ENCODE peak calls at places on chromosomes 7 and 10, in five cellular contexts. I, P, A, L and M are unnamed samples. For H3K27me3, the result is how much of the 10 kb centered on the place peaks cover.

GRCh38 chr10:14751576-14752330 is 22.9 kb downstream of the FAM107B start:
- DNase-seq in L (peak), A (peak), P (peak), I (peak), M (no peak)

GRCh38 chr10:110151467-110151866 is 55.9 kb upstream of the MXI1 start:
- DNase-seq in A (no peak), P (no peak), I (peak), L (no peak), M (peak)

GRCh38 chr7:135186841-135187253 is 16.3 kb upstream of the CYREN start:
- DNase-seq in L (no peak), A (peak), I (no peak), P (no peak), M (no peak)

GRCh38 chr10:43221419-43222293 is 45.2 kb downstream of the RASGEF1A start:
- DNase-seq in I (no peak), L (peak), P (no peak), A (peak), M (no peak)

GRCh38 chr7:156064921-156065386 is 252.7 kb upstream of the SHH start:
- DNase-seq in L (peak), I (no peak), A (no peak), P (no peak), M (no peak)

GRCh38 chr10:80444646-80445319 is 9.3 kb upstream of the TSPAN14 start:
- DNase-seq in L (peak), I (peak), P (peak), A (no peak), M (peak)

GRCh38 chr10:125455855-125456254 is 227.1 kb downstream of the TEX36 start:
- DNase-seq in A (no peak), P (no peak), I (no peak), L (no peak), M (no peak)

GRCh38 chr10:97851341-97852001 is 1.8 kb downstream of the GOLGA7B start:
- DNase-seq in P (no peak), A (no peak), L (no peak), I (no peak), M (peak)

GRCh38 chr10:11025978-11026377 is 8.3 kb downstream of the CELF2 start:
- DNase-seq in A (no peak), P (no peak), L (no peak), I (no peak), M (no peak)

GRCh38 chr7:129210256-129210988 is 14.4 kb upstream of the AHCYL2 start:
- DNase-seq in L (peak), P (peak), I (peak), A (peak), M (peak)

GRCh38 chr7:34075976-34076375 is 170.6 kb downstream of the BMPER start:
- DNase-seq in A (no peak), I (no peak), L (no peak), P (no peak), M (no peak)

GRCh38 chr7:150937848-150938561 is 40.1 kb downstream of the KCNH2 start:
- DNase-seq in I (no peak), A (peak), L (peak), P (no peak), M (peak)

GRCh38 chr7:6423942-6424701 is 23.6 kb downstream of the DAGLB start:
- DNase-seq in I (peak), P (no peak), L (no peak), A (no peak), M (no peak)

GRCh38 chr10:92699518-92700272 is 9.9 kb downstream of the HHEX start:
- DNase-seq in A (no peak), I (peak), P (peak), L (no peak), M (peak)

GRCh38 chr10:102241444-102242117 is at the start of gene PITX3:
- DNase-seq in I (peak), P (peak), L (peak), A (peak), M (peak)

GRCh38 chr7:45325378-45325777 is 167.8 kb downstream of the RAMP3 start:
- DNase-seq in I (no peak), L (no peak), A (peak), P (no peak), M (no peak)

GRCh38 chr7:38889079-38889478 is 19.9 kb downstream of the VPS41 start:
- DNase-seq in L (no peak), P (no peak), A (no peak), I (no peak), M (no peak)

GRCh38 chr10:116779076-116779687 is 36.8 kb upstream of the HSPA12A start:
- DNase-seq in I (no peak), L (peak), A (no peak), P (no peak), M (no peak)

GRCh38 chr7:44767912-44768662 is 19.4 kb downstream of the ZMIZ2 start:
- DNase-seq in L (peak), A (no peak), P (peak), I (peak), M (peak)

GRCh38 chr7:27248911-27249723 is 6.5 kb downstream of the EVX1 start:
- DNase-seq in I (no peak), P (no peak), A (peak), L (no peak), M (no peak)

GRCh38 chr10:124392651-124393342 is 25.9 kb downstream of the OAT start:
- DNase-seq in I (no peak), A (no peak), L (peak), P (no peak), M (no peak)

GRCh38 chr10:30750971-30751677 is 121.6 kb upstream of the LYZL2 start:
- DNase-seq in P (no peak), L (no peak), I (no peak), A (no peak), M (no peak)

GRCh38 chr7:128262273-128263028 is 21.4 kb downstream of the LEP start:
- DNase-seq in P (no peak), I (no peak), L (no peak), A (no peak), M (no peak)

GRCh38 chr7:24192053-24192452 is 91.9 kb upstream of the NPY start:
- DNase-seq in I (no peak), L (no peak), A (no peak), P (no peak), M (no peak)

GRCh38 chr7:48046458-48046857 is 11.1 kb downstream of the C7orf57 start:
- DNase-seq in P (no peak), L (no peak), I (no peak), A (no peak), M (no peak)

GRCh38 chr7:101814081-101814995 is 3.1 kb upstream of the CUX1 start:
- DNase-seq in I (peak), P (peak), L (peak), A (peak), M (peak)

GRCh38 chr10:99008106-99008505 is 227.5 kb downstream of the HPSE2 start:
- DNase-seq in L (no peak), I (no peak), A (no peak), P (no peak), M (no peak)

GRCh38 chr7:74284781-74285259 is 4.4 kb upstream of the CLIP2 start:
- DNase-seq in A (no peak), P (no peak), I (peak), L (no peak), M (no peak)

GRCh38 chr10:317219-317868 is 182.1 kb downstream of the ZMYND11 start:
- DNase-seq in A (no peak), P (peak), I (peak), L (no peak), M (peak)

GRCh38 chr7:116165717-116166116 is 44.6 kb upstream of the TES start:
- DNase-seq in I (no peak), P (no peak), L (no peak), A (no peak), M (no peak)

GRCh38 chr7:26187380-26188290 is 12.9 kb downstream of the HNRNPA2B1 start:
- DNase-seq in A (no peak), P (no peak), I (no peak), L (no peak), M (no peak)

GRCh38 chr7:84811427-84811826 is 375.4 kb downstream of the SEMA3D start:
- DNase-seq in P (no peak), A (no peak), I (no peak), L (no peak), M (peak)

GRCh38 chr7:84813376-84813775 is 373.5 kb downstream of the SEMA3D start:
- DNase-seq in P (no peak), I (no peak), A (no peak), L (no peak), M (no peak)

GRCh38 chr7:84803979-84804378 is 382.9 kb downstream of the SEMA3D start:
- DNase-seq in L (no peak), P (no peak), I (no peak), A (no peak), M (no peak)

DNA sequence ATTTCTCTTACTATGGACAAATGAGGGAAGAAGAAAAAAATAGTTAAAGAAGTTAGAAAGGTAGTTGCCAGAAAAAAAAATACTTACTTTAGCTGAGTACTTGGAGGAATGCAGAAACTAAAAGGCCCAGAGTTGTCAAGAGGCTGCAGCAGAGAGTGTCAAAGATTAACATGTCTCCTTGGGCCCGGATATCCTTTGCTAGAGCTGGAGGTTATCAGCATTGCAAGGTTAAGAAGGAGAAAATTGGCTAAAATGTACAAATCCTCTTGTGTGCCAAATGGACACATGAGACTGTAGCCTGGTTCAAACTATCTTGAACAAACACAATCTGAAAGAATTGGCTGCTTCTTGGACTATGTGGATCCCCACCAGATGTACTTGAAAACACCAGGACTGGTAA is 377.0 kb downstream of the SEMA3D start:
- DNase-seq in L (no peak), A (no peak), P (no peak), I (no peak), M (no peak)
- H3K27ac ChIP-seq in L (no peak), A (no peak), P (no peak), I (no peak), M (no peak)

GRCh38 chr7:132650498-132650897 is 74.2 kb upstream of the PLXNA4 start:
- DNase-seq in P (no peak), A (no peak), L (no peak), I (no peak), M (no peak)
- H3K27me3 ChIP-seq in P (under half), A (under half), L (under half), I (under half), M (under half)

GRCh38 chr7:138502023-138502767 is 42.1 kb downstream of the TRIM24 start:
- DNase-seq in L (no peak), A (no peak), I (no peak), P (no peak), M (no peak)
- H3K27ac ChIP-seq in L (no peak), A (no peak), I (no peak), P (no peak), M (no peak)

GRCh38 chr7:157997471-157997870 is 590.2 kb downstream of the PTPRN2 start:
- DNase-seq in P (no peak), L (no peak), I (no peak), A (no peak), M (no peak)
- H3K27me3 ChIP-seq in P (under half), L (under half), I (under half), A (under half), M (under half)

GRCh38 chr10:90458571-90458970 is 399.3 kb downstream of the HTR7 start:
- DNase-seq in I (no peak), A (no peak), P (no peak), L (no peak), M (no peak)

GRCh38 chr10:90461437-90462155 is 396.2 kb downstream of the HTR7 start:
- DNase-seq in I (no peak), P (no peak), A (no peak), L (no peak), M (no peak)

GRCh38 chr10:90462761-90463160 is 395.1 kb downstream of the HTR7 start:
- DNase-seq in I (no peak), A (no peak), L (no peak), P (no peak), M (no peak)

GRCh38 chr10:90458054-90458453 is 399.8 kb downstream of the HTR7 start:
- DNase-seq in I (no peak), A (no peak), L (no peak), P (no peak), M (no peak)
- H3K27ac ChIP-seq in I (no peak), A (no peak), L (no peak), P (no peak), M (no peak)

GRCh38 chr10:133355991-133356390 is 1.8 kb downstream of the FUOM start:
- DNase-seq in L (no peak), P (no peak), A (no peak), I (no peak), M (no peak)
- H3K27me3 ChIP-seq in L (under half), P (under half), A (under half), I (under half), M (under half)